ENCODE peak calls at places on chromosomes 11 and 22, in six cellular contexts. T, W, C, P, U and G are unnamed samples.

GRCh38 chr11:117815262-117815803 is 9.2 kb downstream of the FXYD2 start:
- DNase-seq in T (no peak), W (no peak), C (peak), P (peak), U (no peak), G (no peak)

GRCh38 chr22:27252282-27253049 is 549.1 kb downstream of the MN1 start:
- DNase-seq in T (peak), W (no peak), C (peak), P (peak), U (no peak), G (no peak)

GRCh38 chr11:132126973-132127900 is 756.8 kb downstream of the NTM start:
- DNase-seq in T (peak), W (no peak), C (no peak), P (peak), U (no peak), G (peak)

GRCh38 chr22:17087176-17088131 is 2.7 kb downstream of the IL17RA start:
- DNase-seq in T (peak), W (no peak), C (no peak), P (no peak), U (no peak), G (no peak)

GRCh38 chr11:62882428-62882742 is 1.7 kb downstream of the SLC3A2 start:
- DNase-seq in T (no peak), W (no peak), C (no peak), P (no peak), U (no peak), G (no peak)

GRCh38 chr22:45262931-45263789 is 21.6 kb upstream of the UPK3A start:
- DNase-seq in T (no peak), W (no peak), C (peak), P (no peak), U (no peak), G (no peak)

GRCh38 chr11:132941024-132941646 is 591.2 kb downstream of the OPCML start:
- DNase-seq in T (peak), W (no peak), C (no peak), P (peak), U (peak), G (peak)

GRCh38 chr11:107123022-107123421 is 104.7 kb upstream of the GUCY1A2 start:
- DNase-seq in T (no peak), W (no peak), C (no peak), P (no peak), U (no peak), G (no peak)

GRCh38 chr11:8839957-8840945 is 70.7 kb upstream of the AKIP1 start:
- DNase-seq in T (peak), W (peak), C (no peak), P (no peak), U (no peak), G (peak)

GRCh38 chr11:73326929-73327811 is 19.1 kb downstream of the ARHGEF17 start:
- DNase-seq in T (peak), W (no peak), C (peak), P (no peak), U (no peak), G (no peak)

GRCh38 chr11:126410649-126411048 is 55.2 kb downstream of the ST3GAL4 start:
- DNase-seq in T (peak), W (no peak), C (peak), P (no peak), U (no peak), G (no peak)

GRCh38 chr11:92122561-92122960 is 102.1 kb upstream of the FAT3 start:
- DNase-seq in T (no peak), W (no peak), C (no peak), P (no peak), U (no peak), G (no peak)

GRCh38 chr11:96464695-96465307 is 75.0 kb downstream of the JRKL start:
- DNase-seq in T (peak), W (no peak), C (no peak), P (no peak), U (no peak), G (no peak)

GRCh38 chr11:134610116-134610910 is 198.3 kb upstream of the B3GAT1 start:
- DNase-seq in T (no peak), W (no peak), C (no peak), P (no peak), U (peak), G (no peak)

GRCh38 chr11:121446752-121447156 is 5.4 kb upstream of the SORL1 start:
- DNase-seq in T (peak), W (no peak), C (no peak), P (no peak), U (no peak), G (no peak)

GRCh38 chr22:23282089-23282501 is 101.8 kb downstream of the BCR start:
- DNase-seq in T (peak), W (no peak), C (peak), P (peak), U (peak), G (no peak)

GRCh38 chr22:23501708-23502107 is 78.4 kb downstream of the IGLL1 start:
- DNase-seq in T (no peak), W (no peak), C (peak), P (no peak), U (no peak), G (no peak)

GRCh38 chr11:12111482-12112149 is 1.2 kb downstream of the MICAL2 start:
- DNase-seq in T (peak), W (no peak), C (no peak), P (no peak), U (no peak), G (no peak)

GRCh38 chr11:3803726-3804510 is 4.4 kb upstream of the PGAP2 start:
- DNase-seq in T (peak), W (no peak), C (no peak), P (no peak), U (no peak), G (no peak)

GRCh38 chr22:20652582-20652981 is 121.3 kb upstream of the SERPIND1 start:
- DNase-seq in T (no peak), W (no peak), C (no peak), P (no peak), U (peak), G (no peak)

GRCh38 chr22:36386351-36386899 is 1.3 kb downstream of the MYH9 start:
- DNase-seq in T (no peak), W (no peak), C (peak), P (no peak), U (no peak), G (no peak)

GRCh38 chr22:19723165-19723989 is at the start of gene GP1BB:
- DNase-seq in T (no peak), W (no peak), C (no peak), P (no peak), U (no peak), G (peak)

GRCh38 chr11:35911616-35912165 is 32.2 kb upstream of the LDLRAD3 start:
- DNase-seq in T (no peak), W (no peak), C (no peak), P (no peak), U (no peak), G (no peak)

GRCh38 chr22:45336971-45337431 is 27.3 kb downstream of the FAM118A start:
- DNase-seq in T (no peak), W (no peak), C (peak), P (peak), U (no peak), G (no peak)

GRCh38 chr11:47270331-47271271 is 668 bp downstream of the MADD start:
- DNase-seq in T (peak), W (no peak), C (peak), P (no peak), U (no peak), G (peak)

GRCh38 chr11:65551572-65552398 is 6.4 kb downstream of the LTBP3 start:
- DNase-seq in T (peak), W (peak), C (peak), P (no peak), U (no peak), G (peak)

GRCh38 chr11:62324738-62325556 is 12.3 kb upstream of the ASRGL1 start:
- DNase-seq in T (peak), W (peak), C (no peak), P (peak), U (no peak), G (peak)

GRCh38 chr22:47928626-47929025 is 1166.2 kb downstream of the TBC1D22A start:
- DNase-seq in T (no peak), W (no peak), C (no peak), P (no peak), U (no peak), G (no peak)

GRCh38 chr22:20395181-20395896 is 1.4 kb downstream of the ZNF74 start:
- DNase-seq in T (no peak), W (no peak), C (no peak), P (no peak), U (no peak), G (no peak)

GRCh38 chr22:20786048-20786447 is 12.1 kb downstream of the SERPIND1 start:
- DNase-seq in T (no peak), W (no peak), C (no peak), P (no peak), U (no peak), G (no peak)

GRCh38 chr11:9639099-9639498 is 24.8 kb upstream of the SWAP70 start:
- DNase-seq in T (no peak), W (no peak), C (peak), P (peak), U (no peak), G (no peak)

GRCh38 chr22:39291501-39291900 is 27.9 kb downstream of the RPL3 start:
- DNase-seq in T (no peak), W (no peak), C (no peak), P (no peak), U (no peak), G (no peak)
- TF ChIP-seq CTCF in T (peak), W (no peak), C (no peak), P (no peak), U (peak), G (no peak)

DNA sequence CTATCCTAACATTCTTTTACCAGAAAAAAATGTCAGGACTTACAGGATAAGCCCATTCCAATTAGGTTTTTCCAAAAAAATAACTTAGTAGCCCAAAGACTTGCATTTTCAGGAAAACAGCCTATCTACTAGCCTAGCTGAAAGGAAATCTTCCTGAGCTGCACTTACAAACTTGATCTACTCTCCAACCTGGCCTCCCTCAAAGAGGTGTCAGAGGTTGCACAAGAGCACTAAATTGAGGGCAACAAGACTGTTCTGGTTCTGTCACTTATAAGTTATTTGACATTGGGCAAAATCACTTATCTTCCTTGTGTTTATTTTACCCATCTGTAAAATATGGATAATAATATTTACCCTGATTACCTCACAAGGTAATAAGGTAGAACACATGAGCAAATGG is 7.9 kb upstream of the SOX6 start:
- DNase-seq in T (no peak), W (no peak), C (no peak), P (no peak), U (no peak), G (no peak)
- TF ChIP-seq CTCF in T (no peak), W (no peak), C (no peak), P (no peak), U (no peak), G (no peak)

GRCh38 chr11:124762077-124762623 is at the start of gene ESAM:
- DNase-seq in T (no peak), W (no peak), C (no peak), P (no peak), U (peak), G (peak)

GRCh38 chr11:124763156-124763947 is 1.3 kb upstream of the ESAM start:
- DNase-seq in T (peak), W (peak), C (peak), P (peak), U (peak), G (peak)

GRCh38 chr11:124760806-124761205 is 1.3 kb downstream of the ESAM start:
- DNase-seq in T (no peak), W (no peak), C (no peak), P (no peak), U (peak), G (no peak)

GRCh38 chr11:124761301-124762021 is 629 bp downstream of the ESAM start:
- DNase-seq in T (no peak), W (no peak), C (no peak), P (no peak), U (peak), G (peak)

GRCh38 chr11:124762624-124763155 is 600 bp upstream of the ESAM start:
- DNase-seq in T (no peak), W (no peak), C (no peak), P (no peak), U (no peak), G (peak)
- TF ChIP-seq CTCF in T (no peak), W (no peak), C (no peak), P (no peak), U (no peak), G (no peak)

GRCh38 chr22:41772645-41773044 is 27.8 kb upstream of the CCDC134 start:
- DNase-seq in T (peak), W (no peak), C (no peak), P (no peak), U (no peak), G (no peak)
- TF ChIP-seq CTCF in T (no peak), W (no peak), C (no peak), P (no peak), U (no peak), G (no peak)

GRCh38 chr22:43133401-43133800 is 9.8 kb downstream of the MCAT start:
- DNase-seq in T (no peak), W (no peak), C (no peak), P (no peak), U (no peak), G (no peak)

GRCh38 chr22:43135565-43135964 is 7.6 kb downstream of the MCAT start:
- DNase-seq in T (no peak), W (no peak), C (no peak), P (no peak), U (no peak), G (no peak)

GRCh38 chr22:43134553-43134952 is 8.6 kb downstream of the MCAT start:
- DNase-seq in T (no peak), W (no peak), C (no peak), P (no peak), U (no peak), G (no peak)

GRCh38 chr22:43136801-43137200 is 6.4 kb downstream of the MCAT start:
- DNase-seq in T (no peak), W (no peak), C (no peak), P (no peak), U (no peak), G (no peak)

GRCh38 chr22:43136255-43136654 is 6.9 kb downstream of the MCAT start:
- DNase-seq in T (peak), W (peak), C (no peak), P (no peak), U (no peak), G (peak)
- TF ChIP-seq CTCF in T (peak), W (peak), C (peak), P (peak), U (peak), G (peak)

GRCh38 chr11:68828957-68829356 is 12.8 kb downstream of the CPT1A start:
- DNase-seq in T (no peak), W (no peak), C (no peak), P (no peak), U (no peak), G (no peak)

GRCh38 chr11:68828155-68828931 is 13.4 kb downstream of the CPT1A start:
- DNase-seq in T (no peak), W (no peak), C (no peak), P (no peak), U (no peak), G (no peak)

GRCh38 chr11:68827733-68828132 is 14.0 kb downstream of the CPT1A start:
- DNase-seq in T (no peak), W (no peak), C (no peak), P (no peak), U (no peak), G (no peak)

GRCh38 chr11:68832476-68833176 is 9.1 kb downstream of the CPT1A start:
- DNase-seq in T (no peak), W (no peak), C (no peak), P (no peak), U (no peak), G (no peak)

DNA sequence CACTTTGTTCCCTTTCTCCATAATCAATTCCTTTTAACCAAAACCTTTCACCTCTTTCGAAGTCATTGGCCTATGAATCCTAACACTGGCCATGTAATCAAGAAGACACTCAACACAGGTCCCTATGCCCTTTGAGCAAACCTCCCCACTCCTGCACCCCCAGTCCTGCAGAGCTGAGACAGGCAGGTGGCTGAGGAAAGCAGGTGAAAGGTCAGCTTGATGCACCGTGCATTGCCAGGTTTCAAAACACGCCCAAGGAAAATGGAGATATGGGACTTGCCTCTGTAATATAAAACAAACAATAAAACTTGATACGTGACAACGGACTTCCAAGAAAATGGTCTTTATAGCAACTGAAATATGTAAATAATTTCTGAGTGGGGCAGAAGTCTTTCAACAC is 10.6 kb downstream of the CPT1A start:
- DNase-seq in T (no peak), W (no peak), C (no peak), P (no peak), U (no peak), G (no peak)
- TF ChIP-seq CTCF in T (no peak), W (no peak), C (no peak), P (no peak), U (no peak), G (no peak)

DNA sequence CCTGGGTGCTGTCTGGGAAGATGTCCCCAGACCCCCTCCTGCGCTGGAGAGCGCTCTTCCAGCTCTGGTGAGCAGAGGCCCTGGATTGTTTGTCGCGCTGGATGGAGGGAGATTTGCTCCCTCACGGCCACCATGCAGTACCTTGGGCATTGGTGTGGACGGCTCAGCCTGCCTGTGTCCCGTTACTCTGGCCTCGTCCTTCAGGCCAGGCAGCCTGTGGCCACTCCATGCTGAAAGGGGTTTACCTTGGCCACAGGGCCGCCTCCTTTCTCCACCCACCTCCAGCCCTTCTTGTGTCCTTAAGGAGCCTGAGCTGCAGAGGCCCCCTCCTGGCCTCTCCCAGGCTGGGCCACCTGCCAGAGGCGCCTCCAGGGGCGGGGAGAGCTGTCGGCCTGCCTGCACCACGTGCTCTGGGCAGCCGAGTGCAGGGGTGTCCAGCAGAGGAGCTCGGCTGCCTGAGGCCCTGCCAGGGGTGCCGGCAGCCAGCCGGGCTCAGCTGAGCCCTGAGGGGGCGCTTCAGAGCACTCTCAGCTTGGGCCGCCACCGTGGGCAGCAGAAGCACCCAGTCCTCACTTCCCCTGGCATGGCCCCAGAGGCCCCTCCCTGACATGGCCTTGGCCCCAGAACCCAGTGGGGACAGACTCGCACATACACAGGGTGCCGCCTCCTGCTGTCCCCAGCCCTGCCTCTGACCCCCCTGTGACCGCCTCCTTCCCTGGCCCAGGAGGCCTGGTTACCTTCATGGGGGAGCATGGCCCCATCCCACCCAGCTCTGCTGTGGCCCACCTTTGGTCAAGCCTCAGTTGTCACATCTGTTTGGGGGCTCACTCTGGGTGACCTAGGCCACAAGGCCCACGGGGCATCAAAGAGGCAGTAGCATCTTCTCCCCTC is 3.4 kb downstream of the CCND1 start:
- DNase-seq in T (peak), W (no peak), C (peak), P (peak), U (peak), G (no peak)
- TF ChIP-seq CTCF in T (peak), W (no peak), C (no peak), P (peak), U (peak), G (no peak)

GRCh38 chr22:31488988-31489617 is 539 bp downstream of the EIF4ENIF1 start:
- DNase-seq in T (peak), W (peak), C (peak), P (no peak), U (peak), G (peak)
- TF ChIP-seq CTCF in T (no peak), W (no peak), C (no peak), P (no peak), U (no peak), G (no peak)

DNA sequence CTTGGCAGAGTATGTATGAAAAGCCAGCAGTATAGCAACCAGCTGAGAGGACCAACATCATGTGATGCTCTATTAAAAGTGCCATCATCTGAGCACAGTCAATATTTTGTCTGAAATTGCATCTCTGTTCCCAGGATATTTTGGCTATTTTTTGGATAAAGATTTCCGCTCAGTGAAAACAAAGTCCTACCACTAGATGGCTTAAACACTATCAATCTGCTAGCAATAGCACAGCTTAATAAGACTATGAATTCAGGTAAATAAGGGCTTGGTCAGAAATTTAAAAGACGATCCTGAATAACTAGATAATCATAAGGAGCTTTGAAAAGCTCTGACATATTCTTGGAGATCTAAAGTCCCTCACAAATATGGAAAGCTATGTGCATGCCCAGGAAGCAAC is 74.4 kb downstream of the MS4A13 start:
- DNase-seq in T (no peak), W (no peak), C (no peak), P (no peak), U (no peak), G (no peak)
- TF ChIP-seq CTCF in T (peak), W (peak), C (no peak), P (no peak), U (peak), G (peak)

DNA sequence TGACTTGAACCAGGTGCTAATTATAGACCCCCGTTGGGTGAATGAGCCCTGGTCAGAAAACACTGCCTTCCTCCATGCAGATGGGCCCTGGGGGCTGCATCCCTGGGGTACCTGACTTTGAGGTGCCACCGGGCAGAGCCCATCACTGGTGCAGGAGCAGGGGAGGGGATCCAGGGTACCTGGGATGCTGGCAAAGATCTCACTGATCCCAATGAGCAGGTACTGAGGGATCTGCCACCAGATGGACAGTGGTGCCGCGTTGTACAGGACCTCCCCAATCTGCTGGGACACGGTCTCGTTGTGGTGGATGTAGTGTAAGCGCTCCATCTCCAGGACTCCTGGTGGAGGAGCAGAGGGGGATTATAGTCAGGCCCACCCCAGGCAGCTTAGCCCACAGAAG is 12.7 kb downstream of the SLC15A3 start:
- DNase-seq in T (no peak), W (no peak), C (no peak), P (no peak), U (no peak), G (no peak)
- TF ChIP-seq CTCF in T (no peak), W (no peak), C (no peak), P (no peak), U (no peak), G (no peak)